ENCODE peak calls at places on chromosomes 6 and 20, in six cellular contexts. One of them, this sample, is unnamed.
A peak's percentile ranks its signal among the peaks of the same experiment; 100 is the strongest.

GRCh38 chr6:106141441-106142237 is 55.5 kb downstream of the PRDM1 start:
- DNase-seq in CD4-positive, CD25-positive, alpha-beta regulatory T cell: no peak
- DNase-seq in trophoblast cell: no peak
- DNase-seq in stomach: no peak
- DNase-seq in uterus: no peak
- DNase-seq in neural progenitor cell: no peak
- DNase-seq in this sample: no peak

GRCh38 chr6:2157441-2158127 is 87.8 kb downstream of the GMDS start:
- DNase-seq in CD4-positive, CD25-positive, alpha-beta regulatory T cell: no peak
- DNase-seq in trophoblast cell: peak; percentile 46
- DNase-seq in stomach: no peak
- DNase-seq in uterus: no peak
- DNase-seq in neural progenitor cell: no peak
- DNase-seq in this sample: no peak

GRCh38 chr6:109867009-109867969 is 110.8 kb upstream of the GPR6 start:
- DNase-seq in CD4-positive, CD25-positive, alpha-beta regulatory T cell: no peak
- DNase-seq in trophoblast cell: no peak
- DNase-seq in stomach: peak; percentile 73
- DNase-seq in uterus: peak; percentile 77
- DNase-seq in neural progenitor cell: no peak
- DNase-seq in this sample: no peak

GRCh38 chr20:33554914-33555420 is 65.1 kb downstream of the CBFA2T2 start:
- DNase-seq in CD4-positive, CD25-positive, alpha-beta regulatory T cell: peak; percentile 90
- DNase-seq in trophoblast cell: no peak
- DNase-seq in stomach: no peak
- DNase-seq in uterus: no peak
- DNase-seq in neural progenitor cell: peak; percentile 33
- DNase-seq in this sample: no peak

GRCh38 chr6:139981810-139982550 is 607.5 kb upstream of the CITED2 start:
- DNase-seq in CD4-positive, CD25-positive, alpha-beta regulatory T cell: no peak
- DNase-seq in trophoblast cell: no peak
- DNase-seq in stomach: no peak
- DNase-seq in uterus: no peak
- DNase-seq in neural progenitor cell: peak; percentile 71
- DNase-seq in this sample: no peak

GRCh38 chr20:23111307-23111943 is 25.3 kb upstream of the CD93 start:
- DNase-seq in CD4-positive, CD25-positive, alpha-beta regulatory T cell: no peak
- DNase-seq in trophoblast cell: no peak
- DNase-seq in stomach: no peak
- DNase-seq in uterus: no peak
- DNase-seq in neural progenitor cell: no peak
- DNase-seq in this sample: no peak

GRCh38 chr20:41275181-41275793 is 42.2 kb downstream of the ZHX3 start:
- DNase-seq in CD4-positive, CD25-positive, alpha-beta regulatory T cell: no peak
- DNase-seq in trophoblast cell: no peak
- DNase-seq in stomach: peak; percentile 38
- DNase-seq in uterus: no peak
- DNase-seq in neural progenitor cell: no peak
- DNase-seq in this sample: no peak

GRCh38 chr20:9214676-9215075 is 145.8 kb downstream of the PLCB4 start:
- DNase-seq in CD4-positive, CD25-positive, alpha-beta regulatory T cell: no peak
- DNase-seq in trophoblast cell: no peak
- DNase-seq in stomach: no peak
- DNase-seq in uterus: no peak
- DNase-seq in neural progenitor cell: no peak
- DNase-seq in this sample: no peak

GRCh38 chr6:43076928-43077809 is 1.1 kb downstream of the PTK7 start:
- DNase-seq in CD4-positive, CD25-positive, alpha-beta regulatory T cell: no peak
- DNase-seq in trophoblast cell: no peak
- DNase-seq in stomach: no peak
- DNase-seq in uterus: peak; percentile 47
- DNase-seq in neural progenitor cell: peak; percentile 78
- DNase-seq in this sample: no peak

GRCh38 chr6:87968435-87969278 is 79.0 kb upstream of the SPACA1 start:
- DNase-seq in CD4-positive, CD25-positive, alpha-beta regulatory T cell: no peak
- DNase-seq in trophoblast cell: no peak
- DNase-seq in stomach: peak; percentile 26
- DNase-seq in uterus: no peak
- DNase-seq in neural progenitor cell: peak; percentile 47
- DNase-seq in this sample: no peak

GRCh38 chr6:29663300-29664039 is 6.6 kb downstream of the MOG start:
- DNase-seq in CD4-positive, CD25-positive, alpha-beta regulatory T cell: no peak
- DNase-seq in trophoblast cell: no peak
- DNase-seq in stomach: no peak
- DNase-seq in uterus: no peak
- DNase-seq in neural progenitor cell: no peak
- DNase-seq in this sample: no peak

GRCh38 chr6:83215131-83216047 is 22.2 kb downstream of the RWDD2A start:
- DNase-seq in CD4-positive, CD25-positive, alpha-beta regulatory T cell: peak; percentile 60
- DNase-seq in trophoblast cell: peak; percentile 50
- DNase-seq in stomach: peak; percentile 65
- DNase-seq in uterus: peak; percentile 59
- DNase-seq in neural progenitor cell: peak; percentile 74
- DNase-seq in this sample: peak; percentile 76

GRCh38 chr6:53440331-53440730 is 91.6 kb upstream of the ELOVL5 start:
- DNase-seq in CD4-positive, CD25-positive, alpha-beta regulatory T cell: no peak
- DNase-seq in trophoblast cell: no peak
- DNase-seq in stomach: no peak
- DNase-seq in uterus: no peak
- DNase-seq in neural progenitor cell: no peak
- DNase-seq in this sample: no peak

GRCh38 chr6:140316966-140317365 is 942.5 kb upstream of the CITED2 start:
- DNase-seq in CD4-positive, CD25-positive, alpha-beta regulatory T cell: no peak
- DNase-seq in trophoblast cell: no peak
- DNase-seq in stomach: no peak
- DNase-seq in uterus: no peak
- DNase-seq in neural progenitor cell: no peak
- DNase-seq in this sample: no peak

DNA sequence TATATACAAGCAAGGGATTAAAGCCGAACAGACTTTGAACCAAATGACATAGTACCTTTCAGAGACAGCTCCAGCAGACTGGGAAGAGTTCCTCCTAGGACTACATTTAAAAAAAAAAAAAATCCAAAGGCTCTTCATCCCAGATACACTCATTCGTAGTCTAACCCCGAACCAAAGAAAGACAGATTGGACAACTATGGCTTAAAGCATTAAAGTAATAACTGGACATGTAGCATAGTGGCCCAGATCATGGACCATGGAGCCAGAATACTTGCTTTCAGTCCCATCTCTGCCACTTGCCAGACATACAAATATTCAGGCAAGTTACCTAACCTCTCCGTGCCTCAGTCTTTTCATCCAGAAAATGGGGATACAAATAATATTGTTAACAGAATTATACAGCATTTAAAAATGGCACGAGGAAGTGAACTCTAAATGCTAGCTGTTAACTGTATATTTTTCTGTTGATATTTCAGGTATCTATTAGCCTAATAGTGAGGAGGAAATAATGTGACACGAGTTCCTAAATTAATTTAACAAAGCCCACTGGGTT is 123.7 kb downstream of the HIVEP2 start:
- DNase-seq in CD4-positive, CD25-positive, alpha-beta regulatory T cell: no peak
- DNase-seq in trophoblast cell: no peak
- DNase-seq in stomach: no peak
- DNase-seq in uterus: no peak
- DNase-seq in neural progenitor cell: no peak
- DNase-seq in this sample: no peak
- H3K4me1 ChIP-seq in CD4-positive, CD25-positive, alpha-beta regulatory T cell: peaks cover 65% of the 10 kb centered on the region
- H3K4me1 ChIP-seq in trophoblast cell: peaks cover 10% of the 10 kb centered on the region
- H3K4me1 ChIP-seq in stomach: peaks cover 47% of the 10 kb centered on the region
- H3K4me1 ChIP-seq in uterus: peaks cover 9% of the 10 kb centered on the region
- H3K4me1 ChIP-seq in neural progenitor cell: peaks cover 6% of the 10 kb centered on the region
- H3K4me1 ChIP-seq in this sample: no peaks in the 10 kb centered on the region

GRCh38 chr20:1002682-1003561 is 811 bp upstream of the RSPO4 start:
- DNase-seq in CD4-positive, CD25-positive, alpha-beta regulatory T cell: no peak
- DNase-seq in trophoblast cell: no peak
- DNase-seq in stomach: no peak
- DNase-seq in uterus: no peak
- DNase-seq in neural progenitor cell: no peak
- DNase-seq in this sample: peak; percentile 13
- H3K4me3 ChIP-seq in CD4-positive, CD25-positive, alpha-beta regulatory T cell: no peak overlapping the region
- H3K4me3 ChIP-seq in trophoblast cell: peak overlapping the region; percentile 31
- H3K4me3 ChIP-seq in stomach: peak overlapping the region; percentile 29
- H3K4me3 ChIP-seq in uterus: no peak overlapping the region
- H3K4me3 ChIP-seq in neural progenitor cell: peak overlapping the region; percentile 51
- H3K4me3 ChIP-seq in this sample: no peak overlapping the region

GRCh38 chr20:25033250-25033940 is 24.5 kb downstream of the ACSS1 start:
- DNase-seq in CD4-positive, CD25-positive, alpha-beta regulatory T cell: no peak
- DNase-seq in trophoblast cell: peak; percentile 16
- DNase-seq in stomach: no peak
- DNase-seq in uterus: no peak
- DNase-seq in neural progenitor cell: no peak
- DNase-seq in this sample: no peak
- H3K27ac ChIP-seq in CD4-positive, CD25-positive, alpha-beta regulatory T cell: no peak overlapping the region
- H3K27ac ChIP-seq in trophoblast cell: no peak overlapping the region
- H3K27ac ChIP-seq in stomach: peak overlapping the region; percentile 76
- H3K27ac ChIP-seq in uterus: peak overlapping the region; percentile 77
- H3K27ac ChIP-seq in neural progenitor cell: no peak overlapping the region
- H3K27ac ChIP-seq in this sample: no peak overlapping the region

GRCh38 chr6:137702791-137703424 is 164.2 kb upstream of the TNFAIP3 start:
- DNase-seq in CD4-positive, CD25-positive, alpha-beta regulatory T cell: no peak
- DNase-seq in trophoblast cell: no peak
- DNase-seq in stomach: no peak
- DNase-seq in uterus: no peak
- DNase-seq in neural progenitor cell: no peak
- DNase-seq in this sample: no peak

GRCh38 chr6:137706065-137706422 is 161.0 kb upstream of the TNFAIP3 start:
- DNase-seq in CD4-positive, CD25-positive, alpha-beta regulatory T cell: no peak
- DNase-seq in trophoblast cell: no peak
- DNase-seq in stomach: no peak
- DNase-seq in uterus: no peak
- DNase-seq in neural progenitor cell: no peak
- DNase-seq in this sample: no peak

GRCh38 chr6:137707038-137707589 is 159.9 kb upstream of the TNFAIP3 start:
- DNase-seq in CD4-positive, CD25-positive, alpha-beta regulatory T cell: no peak
- DNase-seq in trophoblast cell: no peak
- DNase-seq in stomach: no peak
- DNase-seq in uterus: no peak
- DNase-seq in neural progenitor cell: no peak
- DNase-seq in this sample: no peak

GRCh38 chr6:137705166-137706064 is 161.6 kb upstream of the TNFAIP3 start:
- DNase-seq in CD4-positive, CD25-positive, alpha-beta regulatory T cell: peak; percentile 66
- DNase-seq in trophoblast cell: peak; percentile 65
- DNase-seq in stomach: peak; percentile 69
- DNase-seq in uterus: peak; percentile 63
- DNase-seq in neural progenitor cell: peak; percentile 67
- DNase-seq in this sample: peak; percentile 72

GRCh38 chr6:137704802-137705165 is 162.3 kb upstream of the TNFAIP3 start:
- DNase-seq in CD4-positive, CD25-positive, alpha-beta regulatory T cell: no peak
- DNase-seq in trophoblast cell: no peak
- DNase-seq in stomach: no peak
- DNase-seq in uterus: no peak
- DNase-seq in neural progenitor cell: no peak
- DNase-seq in this sample: no peak
- H3K4me1 ChIP-seq in CD4-positive, CD25-positive, alpha-beta regulatory T cell: peaks cover 40% of the 10 kb centered on the region
- H3K4me1 ChIP-seq in trophoblast cell: peaks cover under 1% of the 10 kb centered on the region
- H3K4me1 ChIP-seq in stomach: peaks cover 27% of the 10 kb centered on the region
- H3K4me1 ChIP-seq in uterus: no peaks in the 10 kb centered on the region
- H3K4me1 ChIP-seq in neural progenitor cell: no peaks in the 10 kb centered on the region
- H3K4me1 ChIP-seq in this sample: no peaks in the 10 kb centered on the region

GRCh38 chr20:10436053-10436699 is 1.1 kb downstream of the SLX4IP start:
- DNase-seq in CD4-positive, CD25-positive, alpha-beta regulatory T cell: no peak
- DNase-seq in trophoblast cell: no peak
- DNase-seq in stomach: no peak
- DNase-seq in uterus: no peak
- DNase-seq in neural progenitor cell: no peak
- DNase-seq in this sample: no peak
- H3K4me3 ChIP-seq in CD4-positive, CD25-positive, alpha-beta regulatory T cell: peak overlapping the region; percentile 99
- H3K4me3 ChIP-seq in trophoblast cell: no peak overlapping the region
- H3K4me3 ChIP-seq in stomach: peak overlapping the region; percentile 92
- H3K4me3 ChIP-seq in uterus: no peak overlapping the region
- H3K4me3 ChIP-seq in neural progenitor cell: peak overlapping the region; percentile 69
- H3K4me3 ChIP-seq in this sample: no peak overlapping the region

GRCh38 chr6:169590376-169590939 is 111.4 kb downstream of the WDR27 start:
- DNase-seq in CD4-positive, CD25-positive, alpha-beta regulatory T cell: no peak
- DNase-seq in trophoblast cell: no peak
- DNase-seq in stomach: no peak
- DNase-seq in uterus: no peak
- DNase-seq in neural progenitor cell: no peak
- DNase-seq in this sample: no peak

GRCh38 chr6:169589699-169590257 is 112.1 kb downstream of the WDR27 start:
- DNase-seq in CD4-positive, CD25-positive, alpha-beta regulatory T cell: no peak
- DNase-seq in trophoblast cell: no peak
- DNase-seq in stomach: no peak
- DNase-seq in uterus: no peak
- DNase-seq in neural progenitor cell: no peak
- DNase-seq in this sample: no peak

GRCh38 chr6:169589293-169589692 is 112.5 kb downstream of the WDR27 start:
- DNase-seq in CD4-positive, CD25-positive, alpha-beta regulatory T cell: no peak
- DNase-seq in trophoblast cell: no peak
- DNase-seq in stomach: no peak
- DNase-seq in uterus: no peak
- DNase-seq in neural progenitor cell: no peak
- DNase-seq in this sample: no peak

GRCh38 chr6:169592558-169592957 is 109.3 kb downstream of the WDR27 start:
- DNase-seq in CD4-positive, CD25-positive, alpha-beta regulatory T cell: no peak
- DNase-seq in trophoblast cell: no peak
- DNase-seq in stomach: no peak
- DNase-seq in uterus: no peak
- DNase-seq in neural progenitor cell: no peak
- DNase-seq in this sample: no peak

DNA sequence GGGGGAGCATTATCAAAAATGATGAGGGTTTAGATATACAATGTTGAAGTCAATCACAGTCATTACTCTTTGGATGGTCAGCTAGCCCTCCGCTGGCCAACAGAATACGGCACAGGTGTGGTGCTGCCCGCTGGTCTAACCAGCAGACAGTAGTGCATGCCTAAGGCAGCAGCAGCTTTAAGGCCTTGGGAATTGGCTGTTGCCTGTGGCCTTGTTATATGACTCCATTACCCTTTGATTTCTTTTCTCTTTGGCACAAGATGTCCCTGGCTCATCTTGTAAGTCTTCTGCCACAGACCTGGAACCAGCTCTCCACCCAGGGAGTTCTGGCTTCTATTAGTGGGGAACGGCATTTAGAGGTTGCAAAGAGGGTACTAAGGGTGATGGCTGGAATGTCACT is 110.2 kb downstream of the WDR27 start:
- DNase-seq in CD4-positive, CD25-positive, alpha-beta regulatory T cell: no peak
- DNase-seq in trophoblast cell: no peak
- DNase-seq in stomach: no peak
- DNase-seq in uterus: no peak
- DNase-seq in neural progenitor cell: no peak
- DNase-seq in this sample: no peak
- H3K27ac ChIP-seq in CD4-positive, CD25-positive, alpha-beta regulatory T cell: no peak overlapping the region
- H3K27ac ChIP-seq in trophoblast cell: no peak overlapping the region
- H3K27ac ChIP-seq in stomach: no peak overlapping the region
- H3K27ac ChIP-seq in uterus: no peak overlapping the region
- H3K27ac ChIP-seq in neural progenitor cell: no peak overlapping the region
- H3K27ac ChIP-seq in this sample: no peak overlapping the region